ENCODE peak calls at places on chromosome 7, in ten cellular contexts. L, R, N, H, Z, W, P, V, B and J are unnamed samples.

GRCh38 chr7:82443044-82443800 is at the start of gene CACNA2D1:
- DNase-seq in L (peak; percentile 73), P (peak; percentile 19), W (no peak), B (no peak), N (no peak), R (peak; percentile 84), Z (no peak), V (no peak), H (no peak), J (peak; percentile 59)

GRCh38 chr7:29415215-29415614 is 148.4 kb upstream of the PRR15 start:
- DNase-seq in N (no peak), L (no peak), W (no peak), R (no peak), B (no peak), Z (no peak), H (no peak), P (no peak), V (no peak), J (no peak)

GRCh38 chr7:70542750-70543376 is 589.1 kb upstream of the GALNT17 start:
- DNase-seq in H (no peak), W (no peak), R (no peak), N (no peak), V (no peak), L (no peak), B (no peak), P (no peak), Z (no peak), J (no peak)

GRCh38 chr7:47375590-47375989 is 206.3 kb downstream of the TNS3 start:
- DNase-seq in H (no peak), P (no peak), B (peak; percentile 8), V (no peak), L (no peak), R (no peak), W (no peak), Z (peak; percentile 26), N (no peak), J (no peak)

GRCh38 chr7:156640949-156641485 is 443 bp downstream of the RNF32 start:
- DNase-seq in W (no peak), B (peak; percentile 28), Z (peak; percentile 57), R (no peak), P (no peak), V (peak; percentile 38), N (peak; percentile 58), H (peak; percentile 53), L (no peak), J (peak; percentile 46)

GRCh38 chr7:123816916-123817315 is 28.1 kb upstream of the HYAL4 start:
- DNase-seq in Z (no peak), B (no peak), N (no peak), H (no peak), P (no peak), L (no peak), V (no peak), R (no peak), W (peak; percentile 55), J (no peak)

GRCh38 chr7:107933386-107934013 is 42.5 kb downstream of the DLD start:
- DNase-seq in Z (no peak), V (peak; percentile 61), W (no peak), B (no peak), R (peak; percentile 86), H (no peak), P (no peak), N (no peak), L (no peak), J (no peak)

GRCh38 chr7:95440394-95441038 is 5.7 kb upstream of the PON2 start:
- DNase-seq in H (peak; percentile 84), N (no peak), Z (no peak), R (no peak), B (no peak), W (no peak), P (no peak), L (no peak), V (no peak), J (no peak)

GRCh38 chr7:73945022-73945421 is 83.0 kb upstream of the ELN start:
- DNase-seq in Z (no peak), W (no peak), R (no peak), P (no peak), V (no peak), B (no peak), H (no peak), L (no peak), N (no peak), J (no peak)

GRCh38 chr7:90828601-90829000 is 232.5 kb downstream of the CDK14 start:
- DNase-seq in H (no peak), W (no peak), P (no peak), L (no peak), N (no peak), B (peak; percentile 21), V (no peak), Z (peak; percentile 32), R (no peak), J (no peak)

GRCh38 chr7:32937344-32938174 is 19.7 kb upstream of the FKBP9 start:
- DNase-seq in V (peak; percentile 65), P (peak; percentile 61), N (no peak), R (no peak), W (peak; percentile 15), H (peak; percentile 16), Z (peak; percentile 61), L (no peak), B (peak; percentile 57), J (peak; percentile 22)

GRCh38 chr7:93574646-93575554 is at the start of gene CALCR:
- DNase-seq in P (no peak), H (peak; percentile 16), V (no peak), W (no peak), R (peak; percentile 86), B (no peak), L (peak; percentile 66), N (no peak), Z (no peak), J (no peak)

GRCh38 chr7:28686418-28686800 is 271.7 kb downstream of the TRIL start:
- DNase-seq in B (peak; percentile 80), V (peak; percentile 70), P (no peak), H (peak; percentile 5), L (no peak), W (peak; percentile 39), Z (peak; percentile 79), R (peak; percentile 77), N (no peak), J (peak; percentile 84)

GRCh38 chr7:108455524-108455832 is 758 bp downstream of the NRCAM start:
- DNase-seq in N (no peak), H (peak; percentile 38), B (no peak), Z (no peak), V (no peak), P (no peak), W (no peak), L (peak; percentile 61), R (no peak), J (no peak)

DNA sequence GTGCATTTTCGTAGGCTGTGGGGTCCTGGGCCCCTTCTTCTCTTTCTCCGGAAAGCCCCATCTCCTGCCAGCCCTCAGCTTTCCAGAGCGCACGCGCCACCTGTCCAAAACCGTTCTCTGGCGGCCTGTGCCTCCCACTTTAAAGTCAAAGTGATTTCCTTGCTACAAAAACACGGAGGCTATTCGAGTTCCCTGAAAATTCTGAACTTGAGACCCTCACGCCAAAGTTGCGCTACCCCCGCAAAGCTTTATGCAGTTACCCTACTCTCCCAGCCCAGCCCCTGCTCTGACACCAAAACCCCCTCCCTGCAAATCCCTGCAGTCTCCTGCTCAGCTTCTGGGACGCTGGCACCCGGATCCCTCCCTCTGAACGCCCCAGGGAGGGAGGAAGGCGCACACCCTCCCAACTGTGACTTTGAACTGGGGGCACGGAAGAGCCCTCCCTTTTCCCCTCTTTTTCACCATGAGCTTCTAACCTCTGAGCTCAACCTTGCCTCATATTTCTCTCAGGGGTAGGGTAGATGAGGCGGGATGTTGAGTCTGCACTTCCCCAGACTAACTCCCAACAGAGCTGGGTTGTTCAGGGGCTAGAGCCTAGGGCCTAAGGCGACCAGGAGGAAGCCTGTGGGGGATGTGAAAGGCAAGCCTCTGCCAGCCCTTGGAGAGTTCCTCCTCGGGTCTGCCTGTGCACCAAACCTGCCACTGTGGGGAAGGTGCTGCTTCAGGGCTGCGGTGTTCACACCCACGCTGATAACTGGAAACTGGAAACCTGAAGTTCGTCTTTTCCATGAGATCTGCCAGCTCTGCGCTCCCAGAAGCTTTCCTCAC is 2.7 kb upstream of the PAX4 start:
- DNase-seq in W (no peak), V (no peak), P (no peak), L (no peak), H (peak; percentile 33), B (no peak), R (peak; percentile 87), N (no peak), Z (no peak), J (peak; percentile 6)
- H3K4me3 ChIP-seq in W (no peak overlapping the region), V (no peak overlapping the region), P (no peak overlapping the region), L (no peak overlapping the region), H (no peak overlapping the region), B (no peak overlapping the region), R (peak overlapping the region; percentile 79), N (no peak overlapping the region), Z (no peak overlapping the region), J (no peak overlapping the region)

GRCh38 chr7:130493275-130493868 is 1.5 kb downstream of the MEST start:
- DNase-seq in W (no peak), N (no peak), B (peak; percentile 39), H (no peak), V (no peak), Z (peak; percentile 43), L (no peak), R (peak; percentile 60), P (no peak), J (peak; percentile 43)
- H3K4me3 ChIP-seq in W (no peak overlapping the region), N (no peak overlapping the region), B (peak overlapping the region; percentile 64), H (no peak overlapping the region), V (peak overlapping the region; percentile 82), Z (peak overlapping the region; percentile 71), L (peak overlapping the region; percentile 46), R (peak overlapping the region; percentile 78), P (no peak overlapping the region), J (peak overlapping the region; percentile 68)

DNA sequence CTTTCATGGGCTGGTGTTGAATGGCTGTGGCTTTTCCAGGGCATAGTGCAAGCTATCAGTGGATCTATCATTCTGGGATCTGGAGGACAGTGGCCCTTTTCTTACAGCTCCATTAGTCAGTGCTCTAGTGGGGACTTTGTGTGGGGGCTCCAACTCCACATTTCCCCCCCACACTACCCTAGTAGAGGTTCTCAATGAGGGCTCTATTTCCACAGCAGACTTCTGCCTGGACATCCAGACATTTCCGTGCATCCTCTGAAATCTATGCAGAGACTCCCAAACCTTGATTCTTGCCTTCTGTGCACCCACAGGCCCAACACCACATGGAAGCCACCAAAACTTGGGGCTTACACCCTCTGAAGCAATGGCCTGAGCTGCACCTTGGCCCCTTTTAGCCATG is 208.3 kb upstream of the MKLN1 start:
- DNase-seq in B (no peak), L (no peak), H (no peak), N (no peak), P (no peak), R (no peak), Z (no peak), V (no peak), W (no peak), J (no peak)
- H3K4me3 ChIP-seq in B (no peak overlapping the region), L (no peak overlapping the region), H (no peak overlapping the region), N (no peak overlapping the region), P (no peak overlapping the region), R (no peak overlapping the region), Z (no peak overlapping the region), V (no peak overlapping the region), W (no peak overlapping the region), J (no peak overlapping the region)

GRCh38 chr7:22855049-22855392 is 32.4 kb upstream of the TOMM7 start:
- DNase-seq in L (no peak), W (no peak), R (no peak), B (no peak), P (no peak), H (no peak), Z (no peak), V (no peak), N (no peak), J (no peak)
- H3K4me3 ChIP-seq in L (peak overlapping the region; percentile 92), W (peak overlapping the region; percentile 81), R (peak overlapping the region; percentile 92), B (peak overlapping the region; percentile 79), P (peak overlapping the region; percentile 78), H (peak overlapping the region; percentile 89), Z (peak overlapping the region; percentile 68), V (peak overlapping the region; percentile 77), N (peak overlapping the region; percentile 63), J (peak overlapping the region; percentile 70)